ENCODE peak calls at places on chromosomes 5 and 9, in five cellular contexts. K is H1, V is mesenchymal stem cell, M is neuronal stem cell, T is mesendoderm. J is an unnamed sample.

GRCh38 chr9:6054280-6055099 is 39.1 kb upstream of the RANBP6 start:
- DNase-seq in K (peak), M (peak), T (peak), V (peak), J (peak)

GRCh38 chr9:36603006-36603405 is 30.3 kb downstream of the MELK start:
- DNase-seq in K (no peak), V (peak), M (no peak), T (no peak), J (peak)

GRCh38 chr9:76667521-76667957 is 96.7 kb upstream of the PCA3 start:
- DNase-seq in T (no peak), V (peak), K (no peak), M (no peak), J (peak)

GRCh38 chr5:80181618-80182211 is 74.1 kb downstream of the SERINC5 start:
- DNase-seq in M (no peak), T (no peak), V (no peak), K (no peak), J (no peak)

GRCh38 chr5:59097116-59097515 is 514.2 kb downstream of the RAB3C start:
- DNase-seq in M (no peak), V (peak), K (no peak), T (no peak), J (peak)

GRCh38 chr9:131500939-131501541 is 1.7 kb upstream of the POMT1 start:
- DNase-seq in M (no peak), V (peak), K (no peak), T (peak), J (peak)

GRCh38 chr5:71483355-71483754 is 27.9 kb downstream of the BDP1 start:
- DNase-seq in V (peak), K (no peak), T (peak), M (no peak), J (peak)

GRCh38 chr5:57412010-57412409 is 70.6 kb downstream of the ACTBL2 start:
- DNase-seq in K (no peak), T (no peak), V (peak), M (no peak), J (peak)

GRCh38 chr9:100267211-100267610 is 85.5 kb downstream of the TEX10 start:
- DNase-seq in M (no peak), V (no peak), K (no peak), T (no peak), J (no peak)

GRCh38 chr9:128007566-128008138 is 26.9 kb upstream of the EEIG1 start:
- DNase-seq in V (peak), M (no peak), K (no peak), T (peak), J (peak)

GRCh38 chr9:111959468-111959941 is 62.9 kb downstream of the UGCG start:
- DNase-seq in V (peak), T (peak), M (no peak), K (no peak), J (peak)

GRCh38 chr9:126147620-126148522 is 178.8 kb upstream of the MVB12B start:
- DNase-seq in V (no peak), T (no peak), M (no peak), K (peak), J (no peak)

GRCh38 chr5:34570721-34571379 is 85.3 kb upstream of the RAI14 start:
- DNase-seq in V (peak), K (no peak), T (no peak), M (no peak), J (peak)

GRCh38 chr9:105141448-105142101 is 102.9 kb upstream of the SLC44A1 start:
- DNase-seq in K (no peak), T (no peak), M (no peak), V (no peak), J (no peak)

GRCh38 chr5:137693951-137694721 is 41.8 kb downstream of the KLHL3 start:
- DNase-seq in M (no peak), V (no peak), T (no peak), K (no peak), J (no peak)

GRCh38 chr5:109161914-109162683 is 247.7 kb downstream of the PJA2 start:
- DNase-seq in K (no peak), T (no peak), M (no peak), V (peak), J (peak)

GRCh38 chr5:103511554-103511885 is 51.1 kb downstream of the NUDT12 start:
- DNase-seq in M (no peak), V (peak), T (no peak), K (no peak), J (no peak)

GRCh38 chr5:107654827-107655226 is 15.9 kb downstream of the EFNA5 start:
- DNase-seq in V (no peak), M (no peak), K (no peak), T (no peak), J (no peak)

GRCh38 chr5:168708301-168708695 is 129.1 kb upstream of the PANK3 start:
- DNase-seq in K (no peak), V (no peak), T (no peak), M (no peak), J (no peak)

GRCh38 chr5:86482008-86482407 is 135.7 kb upstream of the COX7C start:
- DNase-seq in M (no peak), T (no peak), K (no peak), V (no peak), J (no peak)

GRCh38 chr5:98928802-98929122 is at the start of gene CHD1:
- DNase-seq in M (peak), V (peak), T (peak), K (peak), J (peak)

GRCh38 chr9:136562746-136563506 is 17.1 kb upstream of the NOTCH1 start:
- DNase-seq in T (no peak), K (no peak), V (no peak), M (no peak), J (no peak)

GRCh38 chr5:95572016-95572415 is 17.1 kb downstream of the ARSK start:
- DNase-seq in T (no peak), M (no peak), K (no peak), V (no peak), J (peak)

GRCh38 chr9:17065062-17065461 is 69.8 kb upstream of the CNTLN start:
- DNase-seq in M (no peak), K (no peak), T (no peak), V (no peak), J (peak)

GRCh38 chr9:91119147-91119546 is 242.6 kb downstream of the AUH start:
- DNase-seq in M (no peak), K (no peak), T (peak), V (peak), J (peak)

GRCh38 chr5:142816577-142816976 is 46.4 kb downstream of the ARHGAP26 start:
- DNase-seq in K (no peak), M (no peak), V (peak), T (peak), J (peak)

GRCh38 chr5:111463304-111463703 is 49.0 kb downstream of the STARD4 start:
- DNase-seq in K (no peak), M (no peak), V (no peak), T (peak), J (no peak)

GRCh38 chr9:124752967-124753366 is 18.1 kb downstream of the NR6A1 start:
- DNase-seq in V (no peak), K (no peak), T (peak), M (no peak), J (peak)

GRCh38 chr5:178673801-178674200 is 47.0 kb upstream of the CLK4 start:
- DNase-seq in V (no peak), K (no peak), M (no peak), T (no peak), J (no peak)
- H4K8ac ChIP-seq in V (no peak), K (no peak), M (no peak), T (no peak), J (no peak)

DNA sequence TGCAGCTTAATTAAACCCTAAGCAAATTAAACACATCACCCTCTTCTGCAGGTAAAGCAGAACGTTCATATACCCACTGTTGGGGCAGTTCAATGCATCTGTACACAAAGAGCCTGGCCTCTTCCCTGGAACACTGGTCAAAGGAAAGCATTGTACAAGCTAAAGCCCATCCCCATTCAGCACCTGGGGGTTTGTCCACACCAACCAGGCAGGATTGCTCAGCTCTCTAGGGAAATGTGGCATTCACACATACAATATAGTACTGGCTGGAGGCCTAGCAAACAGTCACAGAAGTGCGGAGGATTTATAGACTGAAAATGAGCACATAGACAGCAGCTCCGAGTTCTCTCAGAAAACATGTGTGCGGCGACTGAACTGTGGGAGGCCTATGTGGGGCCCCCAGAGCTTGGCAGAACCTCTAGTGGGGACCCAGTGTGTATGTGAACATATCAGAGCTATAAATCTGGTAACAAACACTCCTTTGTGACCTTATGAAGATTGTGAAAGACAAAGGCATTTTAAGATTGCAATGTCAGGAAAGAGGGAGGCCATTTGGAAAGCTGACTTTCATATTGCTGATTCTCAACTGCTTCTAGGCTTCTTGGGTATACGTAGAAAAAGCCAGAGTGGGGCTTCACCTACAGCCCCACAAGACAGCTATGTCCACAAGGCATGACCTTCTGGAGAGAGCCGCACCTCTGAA is 431.1 kb downstream of the DTWD2 start:
- DNase-seq in K (no peak), M (no peak), T (peak), V (no peak), J (no peak)
- H4K8ac ChIP-seq in K (no peak), M (no peak), T (no peak), V (no peak), J (no peak)

GRCh38 chr9:11663913-11664312 is 1029.3 kb upstream of the TYRP1 start:
- DNase-seq in K (no peak), M (no peak), T (no peak), V (no peak), J (no peak)
- H4K8ac ChIP-seq in K (no peak), M (no peak), T (no peak), V (no peak), J (no peak)

GRCh38 chr5:160312960-160313734 is 783 bp upstream of the CCNJL start:
- DNase-seq in V (no peak), K (no peak), M (no peak), T (no peak), J (no peak)

GRCh38 chr5:160310910-160311295 is 1.5 kb downstream of the CCNJL start:
- DNase-seq in M (no peak), V (no peak), K (no peak), T (peak), J (no peak)

GRCh38 chr5:160310140-160310909 is 2.0 kb downstream of the CCNJL start:
- DNase-seq in V (no peak), T (no peak), K (no peak), M (no peak), J (no peak)

GRCh38 chr5:160311491-160312138 is 749 bp downstream of the CCNJL start:
- DNase-seq in K (peak), T (peak), V (peak), M (no peak), J (no peak)

DNA sequence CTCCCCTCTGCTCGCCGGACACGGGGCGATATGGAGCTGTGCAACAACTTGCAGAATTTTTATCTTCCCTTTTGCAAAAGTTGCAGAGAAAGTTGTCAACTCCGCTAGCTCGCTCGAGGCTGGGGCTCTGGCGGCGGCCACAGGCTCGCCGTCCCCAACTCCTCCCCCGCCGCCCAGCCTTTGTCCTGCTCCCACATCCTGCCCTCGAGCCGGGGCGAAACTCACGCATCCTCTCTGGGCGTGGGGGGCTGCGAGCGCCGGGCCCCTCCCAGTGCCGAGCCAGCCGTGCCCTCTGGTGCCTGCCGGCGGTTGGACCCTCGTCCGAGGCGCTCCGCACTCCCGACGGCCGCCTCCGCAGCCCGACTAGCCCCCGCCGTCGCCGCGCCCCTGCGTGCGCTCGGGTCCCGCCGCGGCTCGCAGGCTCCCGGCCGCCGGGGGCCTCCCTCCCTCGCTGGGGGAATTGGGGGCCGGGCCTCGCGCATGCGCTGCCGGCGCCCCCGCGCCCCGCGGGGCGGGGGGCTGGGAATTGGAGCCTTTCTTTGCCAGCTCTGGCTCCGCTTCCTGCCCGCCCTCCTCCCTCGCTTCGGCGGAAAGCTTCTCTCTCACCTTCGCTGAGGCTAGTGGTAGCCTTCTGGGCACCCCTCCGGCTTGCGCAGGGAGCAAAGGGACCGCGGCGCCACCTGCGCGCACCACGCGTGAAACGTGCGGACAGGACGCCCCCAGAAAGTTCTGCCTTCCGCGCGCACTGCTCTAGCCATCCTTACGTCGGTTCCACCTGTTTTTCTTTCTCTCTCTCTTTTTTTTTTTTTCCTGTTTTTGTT is at the start of gene CCNJL:
- DNase-seq in M (peak), T (peak), K (peak), V (peak), J (peak)
- H4K8ac ChIP-seq in M (no peak), T (no peak), K (peak), V (peak), J (peak)

DNA sequence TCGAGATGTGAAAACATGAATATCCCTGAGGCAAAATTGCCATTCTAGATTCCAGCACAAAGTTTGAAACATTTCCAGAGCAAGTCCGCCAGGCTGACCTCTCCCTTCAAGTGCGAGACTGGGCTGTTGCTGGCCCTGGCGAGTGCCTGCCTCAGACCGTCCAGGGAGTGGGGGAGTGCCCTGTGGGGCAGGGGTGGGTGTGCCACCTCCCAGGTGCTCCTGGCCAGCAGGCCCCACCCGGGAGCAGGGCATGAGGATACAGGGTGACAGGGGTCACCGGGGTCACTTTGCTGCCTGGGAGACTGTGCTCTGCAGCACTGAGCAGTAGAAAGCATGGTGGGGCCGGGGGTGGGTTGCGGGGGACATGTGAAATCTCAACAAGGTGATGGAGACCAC is 200.0 kb downstream of the AOPEP start:
- DNase-seq in M (no peak), K (no peak), V (no peak), T (no peak), J (no peak)
- H4K8ac ChIP-seq in M (no peak), K (no peak), V (no peak), T (no peak), J (no peak)

GRCh38 chr5:56172225-56172624 is 60.9 kb downstream of the ANKRD55 start:
- DNase-seq in T (no peak), K (no peak), M (no peak), V (peak), J (peak)

GRCh38 chr5:56169281-56169680 is 63.8 kb downstream of the ANKRD55 start:
- DNase-seq in K (no peak), T (no peak), M (no peak), V (peak), J (peak)

GRCh38 chr5:56169949-56170348 is 63.2 kb downstream of the ANKRD55 start:
- DNase-seq in T (no peak), M (no peak), K (no peak), V (no peak), J (no peak)

GRCh38 chr5:56168066-56168478 is 65.1 kb downstream of the ANKRD55 start:
- DNase-seq in V (peak), K (no peak), M (no peak), T (no peak), J (peak)

DNA sequence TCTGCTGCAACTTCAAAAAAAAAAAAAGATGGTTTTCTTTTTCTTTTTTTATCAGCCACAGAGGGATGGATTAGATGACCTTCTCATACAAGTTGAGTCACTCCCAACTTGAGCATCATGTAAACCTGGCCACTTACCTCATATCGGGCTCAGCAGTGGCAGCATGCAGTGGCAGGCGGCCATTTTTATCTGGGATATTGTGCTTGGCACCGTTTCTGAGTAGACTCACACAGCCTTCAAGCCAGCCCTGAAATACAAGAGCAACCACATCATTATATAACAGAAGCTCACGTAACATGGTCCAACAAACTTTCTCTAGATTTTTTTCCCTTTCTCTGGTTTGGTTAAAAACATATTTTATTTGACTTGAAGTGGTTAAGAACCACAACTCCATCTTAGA is 62.6 kb downstream of the ANKRD55 start:
- DNase-seq in T (no peak), V (no peak), K (no peak), M (no peak), J (peak)
- H4K8ac ChIP-seq in T (no peak), V (no peak), K (no peak), M (no peak), J (peak)

DNA sequence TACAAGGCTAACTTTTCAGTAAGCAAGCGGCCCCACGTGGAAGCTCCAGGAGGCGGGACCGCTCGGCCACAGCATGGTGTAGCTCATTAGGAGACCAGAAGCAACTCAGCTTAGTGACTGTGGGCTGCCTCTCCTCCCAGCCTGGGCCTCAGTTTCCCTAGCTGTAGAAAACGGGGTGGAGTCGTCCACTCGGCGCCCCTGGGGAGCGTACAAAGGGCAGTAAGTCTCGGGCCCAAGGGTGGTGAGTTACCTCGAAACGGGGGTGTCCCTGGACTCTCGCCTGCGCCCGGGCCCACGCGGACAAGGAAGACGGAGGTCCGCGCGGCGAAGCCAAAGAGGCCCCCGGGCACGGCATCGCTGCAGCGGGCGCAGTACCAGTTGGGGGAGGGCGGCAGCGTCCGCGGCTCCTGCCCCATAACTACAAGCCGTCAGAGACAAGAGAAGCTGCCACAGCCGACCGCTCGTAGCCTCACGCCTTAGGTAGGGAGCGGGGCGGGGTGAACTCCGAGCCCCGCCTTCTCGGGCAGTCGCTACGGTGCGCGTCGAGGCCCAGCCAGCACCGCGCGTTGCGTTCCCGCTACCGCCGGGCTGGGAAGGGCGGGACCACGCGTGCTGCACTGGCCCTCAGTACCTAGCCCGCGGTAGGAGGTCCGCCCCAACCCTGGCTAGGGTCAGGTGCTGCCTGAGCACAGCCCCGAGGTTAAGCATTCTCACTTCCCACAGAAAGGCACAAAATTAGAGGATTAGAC is at the start of gene GEMIN5:
- DNase-seq in T (peak), M (peak), V (peak), K (peak), J (peak)
- H4K8ac ChIP-seq in T (no peak), M (peak), V (peak), K (peak), J (peak)

DNA sequence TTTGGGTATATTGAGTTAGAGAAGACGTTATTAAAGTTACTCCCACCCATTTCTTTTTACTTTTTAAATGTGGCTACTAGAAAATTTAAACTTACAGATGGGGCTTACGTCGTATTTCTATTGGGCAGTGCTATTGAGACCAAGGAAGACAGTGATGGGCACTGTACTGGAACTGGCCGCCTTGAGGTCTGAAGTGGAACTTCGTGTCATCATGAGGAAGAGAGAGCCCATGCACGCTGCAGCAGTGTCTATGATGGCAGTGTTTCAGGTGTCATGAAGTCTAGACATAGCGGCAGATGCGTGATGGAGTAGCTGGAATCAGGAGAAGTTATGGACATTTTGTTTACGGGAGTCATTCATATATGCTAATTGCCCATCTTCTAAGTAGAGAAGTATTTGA is 143.7 kb downstream of the LRRC70 start:
- DNase-seq in T (peak), M (no peak), V (no peak), K (no peak), J (no peak)
- H4K8ac ChIP-seq in T (no peak), M (no peak), V (no peak), K (no peak), J (no peak)

J was measured in IMR-90.